ENCODE peak calls at places on chromosome 20, in six cellular contexts. U, R, I, C, K and N are unnamed samples.
A peak's percentile ranks its signal among the peaks of the same experiment; 100 is the strongest.

GRCh38 chr20:62059926-62060630 is 5.6 kb downstream of the TAF4 start:
- DNase-seq in U (peak; percentile 57), I (no peak), K (no peak), C (no peak), R (no peak), N (no peak)

GRCh38 chr20:45971425-45971674 is 653 bp downstream of the ZNF335 start:
- DNase-seq in U (no peak), I (no peak), C (peak; percentile 83), R (no peak), K (no peak), N (no peak)

GRCh38 chr20:36548006-36548315 is 6.6 kb downstream of the MYL9 start:
- DNase-seq in C (no peak), K (no peak), U (no peak), R (no peak), I (no peak), N (peak; percentile 10)

GRCh38 chr20:24891546-24892393 is 57.3 kb upstream of the CST7 start:
- DNase-seq in K (no peak), U (peak; percentile 61), R (no peak), C (no peak), I (no peak), N (peak; percentile 19)

GRCh38 chr20:35243317-35243716 is 16.8 kb downstream of the MMP24 start:
- DNase-seq in C (no peak), I (no peak), R (no peak), K (no peak), U (no peak), N (no peak)

GRCh38 chr20:41249781-41250281 is 67.7 kb downstream of the ZHX3 start:
- DNase-seq in U (no peak), I (peak; percentile 21), R (no peak), C (no peak), K (no peak), N (peak; percentile 45)

GRCh38 chr20:62574612-62574993 is 67.7 kb upstream of the SLCO4A1 start:
- DNase-seq in R (no peak), I (no peak), C (no peak), U (no peak), K (no peak), N (no peak)

GRCh38 chr20:63074631-63075030 is 67.9 kb upstream of the BHLHE23 start:
- DNase-seq in U (peak; percentile 26), C (no peak), I (no peak), K (no peak), R (no peak), N (no peak)

GRCh38 chr20:57834306-57834863 is 124.6 kb upstream of the PMEPA1 start:
- DNase-seq in R (no peak), U (no peak), K (no peak), I (no peak), C (no peak), N (peak; percentile 12)

GRCh38 chr20:43507150-43508080 is at the start of gene L3MBTL1:
- DNase-seq in K (no peak), I (no peak), R (no peak), C (peak; percentile 83), U (peak; percentile 84), N (peak; percentile 65)

GRCh38 chr20:62018437-62019143 is 47.1 kb downstream of the TAF4 start:
- DNase-seq in U (no peak), I (no peak), C (no peak), K (no peak), R (no peak), N (no peak)

GRCh38 chr20:61756446-61756845 is 309.2 kb downstream of the TAF4 start:
- DNase-seq in C (no peak), R (no peak), U (no peak), I (no peak), K (no peak), N (no peak)

GRCh38 chr20:47990507-47991132 is 205.3 kb upstream of the SULF2 start:
- DNase-seq in U (no peak), R (no peak), I (no peak), C (no peak), K (no peak), N (no peak)
- TF ChIP-seq CTCF in U (no peak), R (no peak), I (no peak), C (no peak), K (no peak), N (no peak)

DNA sequence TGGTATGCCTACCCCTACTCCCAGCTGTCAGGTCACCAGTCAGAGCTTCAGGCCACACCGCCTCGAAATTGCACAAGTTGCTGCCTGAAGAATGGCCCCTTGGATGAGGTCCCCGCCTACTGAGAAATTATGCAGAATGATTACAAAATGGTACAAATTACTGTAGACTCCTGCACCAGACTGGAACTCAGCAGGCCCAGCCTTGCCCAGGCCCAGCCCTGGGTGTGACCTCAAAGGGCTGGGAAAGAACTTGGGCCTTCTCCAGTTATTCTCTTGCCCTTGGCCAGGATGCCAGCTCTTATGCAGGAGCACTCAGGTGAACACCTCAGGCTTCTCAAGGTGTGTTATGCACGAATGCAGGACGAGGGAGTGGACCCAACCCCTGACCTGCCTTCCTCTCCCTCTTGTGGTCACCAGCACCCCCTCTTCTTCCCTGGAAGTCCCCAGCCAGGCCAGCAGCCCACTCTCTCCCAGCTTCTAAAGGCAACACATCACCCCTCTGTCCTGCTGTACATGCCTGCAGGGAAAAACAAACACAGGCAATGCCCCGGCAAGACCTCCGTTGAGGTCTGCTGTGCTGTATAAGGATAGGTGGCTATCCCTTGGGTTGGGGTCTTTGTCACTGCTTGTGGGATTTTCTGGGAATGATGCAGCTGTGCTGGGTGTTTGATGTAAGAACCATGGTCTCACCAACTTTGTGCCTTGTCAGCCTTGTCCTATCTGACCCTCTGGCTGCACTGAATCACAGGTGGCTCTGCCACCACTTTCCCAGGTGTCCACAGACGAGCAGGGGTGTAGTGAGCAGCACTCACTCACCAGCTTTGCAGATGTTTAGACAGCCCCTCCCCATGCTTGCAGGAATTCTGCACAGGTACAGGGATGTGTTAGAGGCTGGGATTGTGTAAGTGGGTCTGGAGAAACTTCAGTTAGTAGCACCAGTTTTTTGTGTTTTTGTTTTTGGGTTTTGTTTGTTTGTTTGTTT is 88.5 kb upstream of the NAA20 start:
- DNase-seq in R (no peak), C (no peak), I (no peak), K (no peak), U (peak; percentile 85), N (no peak)
- TF ChIP-seq CTCF in R (no peak), C (no peak), I (no peak), K (no peak), U (no peak), N (no peak)

GRCh38 chr20:549720-550496 is 6.3 kb upstream of the CSNK2A1 start:
- DNase-seq in U (no peak), K (no peak), R (no peak), C (no peak), I (no peak), N (no peak)
- TF ChIP-seq CTCF in U (no peak), K (no peak), R (no peak), C (no peak), I (no peak), N (no peak)

GRCh38 chr20:23347791-23348190 is 2.8 kb upstream of the NXT1 start:
- DNase-seq in R (no peak), C (no peak), K (no peak), I (no peak), U (no peak), N (no peak)
- TF ChIP-seq CTCF in R (no peak), C (no peak), K (no peak), I (no peak), U (no peak), N (no peak)

GRCh38 chr20:9349256-9349655 is 165.1 kb upstream of the LAMP5 start:
- DNase-seq in K (no peak), I (no peak), C (no peak), U (no peak), R (no peak), N (no peak)

GRCh38 chr20:9353916-9354276 is 160.5 kb upstream of the LAMP5 start:
- DNase-seq in R (no peak), K (no peak), U (no peak), C (no peak), I (no peak), N (no peak)

GRCh38 chr20:9354579-9354978 is 159.8 kb upstream of the LAMP5 start:
- DNase-seq in R (no peak), K (no peak), C (no peak), U (no peak), I (no peak), N (no peak)

GRCh38 chr20:9352740-9353139 is 161.7 kb upstream of the LAMP5 start:
- DNase-seq in K (no peak), C (no peak), R (no peak), I (no peak), U (no peak), N (no peak)

DNA sequence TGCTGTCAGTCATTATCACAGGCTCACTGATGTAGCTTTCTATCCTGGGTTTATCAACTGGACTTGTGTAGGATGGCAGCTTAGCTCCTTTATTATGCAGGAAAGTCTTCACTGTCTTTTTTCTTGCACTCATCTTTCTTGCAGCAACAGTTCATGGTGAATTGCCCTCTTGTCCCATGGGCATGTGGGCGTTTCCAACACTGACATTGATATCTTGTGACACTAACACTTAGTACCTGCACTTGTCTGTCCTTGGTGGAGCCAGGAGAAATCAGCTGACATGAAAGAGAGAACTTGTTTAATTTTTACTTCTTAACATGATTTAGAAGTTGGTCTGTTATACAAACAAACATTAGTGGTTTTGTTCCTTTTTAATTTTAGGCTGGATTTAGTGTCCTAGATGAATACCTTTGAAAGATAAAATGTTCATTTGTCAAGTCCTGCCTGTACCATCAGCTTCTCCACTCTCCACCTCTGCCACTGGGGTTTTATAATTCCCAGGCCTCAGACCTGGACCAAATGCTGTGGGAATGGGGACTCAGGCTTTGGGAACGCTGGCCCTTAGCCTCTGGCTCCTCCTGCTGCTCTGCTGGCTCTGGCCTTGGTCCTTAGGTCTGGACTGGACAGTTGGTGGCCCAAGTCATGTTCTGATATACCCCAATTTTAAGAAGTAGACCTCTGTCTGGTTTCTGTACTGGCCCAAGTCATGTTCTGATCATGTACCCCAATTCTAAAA is 161.0 kb upstream of the LAMP5 start:
- DNase-seq in I (no peak), R (no peak), K (no peak), U (no peak), C (no peak), N (no peak)
- TF ChIP-seq CTCF in I (no peak), R (no peak), K (peak; percentile 9), U (no peak), C (no peak), N (no peak)

DNA sequence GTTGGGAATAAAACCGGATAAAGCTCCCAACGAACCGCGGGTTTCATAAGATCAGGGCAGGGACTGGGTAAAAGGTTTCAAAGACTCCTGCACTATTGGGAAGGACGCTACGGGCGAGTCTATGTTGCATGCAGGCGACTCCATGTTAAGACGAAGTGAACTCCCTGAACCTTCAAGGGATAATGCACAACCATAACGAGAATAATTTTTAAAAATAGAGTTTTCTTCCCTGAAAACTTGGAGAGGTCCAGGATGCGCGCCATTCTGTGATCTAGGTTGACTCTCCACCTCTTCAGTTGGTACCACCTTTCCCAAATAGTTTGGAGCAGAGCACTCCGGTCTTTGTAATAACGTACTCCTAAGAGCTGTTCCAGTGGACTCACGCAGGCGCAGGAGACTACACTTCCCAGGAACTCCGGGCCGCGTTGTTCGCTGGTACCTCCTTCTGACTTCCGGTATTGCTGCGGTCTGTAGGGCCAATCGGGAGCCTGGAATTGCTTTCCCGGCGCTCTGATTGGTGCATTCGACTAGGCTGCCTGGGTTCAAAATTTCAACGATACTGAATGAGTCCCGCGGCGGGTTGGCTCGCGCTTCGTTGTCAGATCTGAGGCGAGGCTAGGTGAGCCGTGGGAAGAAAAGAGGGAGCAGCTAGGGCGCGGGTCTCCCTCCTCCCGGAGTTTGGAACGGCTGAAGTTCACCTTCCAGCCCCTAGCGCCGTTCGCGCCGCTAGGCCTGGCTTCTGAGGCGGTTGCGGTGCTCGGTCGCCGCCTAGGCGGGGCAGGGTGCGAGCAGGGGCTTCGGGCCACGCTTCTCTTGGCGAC is at the start of gene TPX2:
- DNase-seq in K (peak; percentile 90), I (peak; percentile 93), C (peak; percentile 94), U (peak; percentile 95), R (peak; percentile 89), N (peak; percentile 97)
- TF ChIP-seq CTCF in K (peak; percentile 31), I (no peak), C (peak; percentile 12), U (peak; percentile 8), R (no peak), N (no peak)

GRCh38 chr20:23226612-23227265 is 123.9 kb upstream of the NXT1 start:
- DNase-seq in I (no peak), R (no peak), C (no peak), K (no peak), U (no peak), N (no peak)
- TF ChIP-seq CTCF in I (no peak), R (no peak), C (no peak), K (no peak), U (no peak), N (no peak)